ENCODE peak calls at places on chromosomes 4 and X, in eight cellular contexts. W is neural progenitor cell; R is GM12864; O is stimulated activated naive CD4-positive, alpha-beta T cell; L is stimulated activated naive B cell treated with anti-CD40 and anti-IgM and Interleukin-4, amounts not matched to agents 10 μg/mL and 1 μg/mL and 100 μg/mL, for 72 hours; X is aorta; S is foreskin melanocyte; N is NCI-H1092. P is an unnamed sample.

GRCh38 chr4:55032788-55033187 is 92.6 kb downstream of the KDR start:
- DNase-seq in S (no peak), N (no peak), L (no peak), X (no peak), W (peak), O (no peak), R (no peak), P (no peak)

GRCh38 chrX:103550415-103551051 is 31.2 kb upstream of the RAB40A start:
- DNase-seq in W (no peak), R (no peak), N (no peak), O (no peak), L (no peak), S (no peak), X (no peak), P (no peak)

GRCh38 chr4:114304567-114304966 is 294.0 kb upstream of the UGT8 start:
- DNase-seq in L (no peak), X (no peak), R (no peak), S (no peak), W (no peak), N (no peak), O (no peak), P (no peak)

GRCh38 chr4:84497220-84497834 is 1.8 kb downstream of the NKX6-1 start:
- DNase-seq in R (no peak), L (no peak), W (peak), S (no peak), O (no peak), X (peak), N (no peak), P (no peak)

GRCh38 chr4:94577136-94577535 is 125.4 kb downstream of the PDLIM5 start:
- DNase-seq in W (peak), R (no peak), L (no peak), O (no peak), N (peak), X (no peak), S (no peak), P (peak)

GRCh38 chrX:150088766-150089518 is 150.7 kb upstream of the EOLA2 start:
- DNase-seq in X (no peak), O (no peak), W (no peak), S (no peak), L (no peak), R (no peak), N (no peak), P (no peak)

GRCh38 chrX:112087545-112087944 is 5.0 kb upstream of the TRPC5 start:
- DNase-seq in L (no peak), X (no peak), N (no peak), O (no peak), S (no peak), W (no peak), R (no peak), P (no peak)

GRCh38 chr4:102438873-102439614 is 62.1 kb upstream of the NFKB1 start:
- DNase-seq in X (no peak), O (no peak), N (no peak), R (no peak), S (peak), L (no peak), W (no peak), P (no peak)

GRCh38 chr4:47334597-47335185 is 128.8 kb downstream of the COMMD8 start:
- DNase-seq in L (no peak), N (no peak), W (no peak), R (no peak), X (no peak), O (no peak), S (no peak), P (no peak)

GRCh38 chrX:23742174-23742692 is 843 bp downstream of the ACOT9 start:
- DNase-seq in O (no peak), X (no peak), N (no peak), W (peak), S (peak), L (no peak), R (no peak), P (no peak)

GRCh38 chrX:151359341-151359740 is 37.7 kb upstream of the VMA21 start:
- DNase-seq in S (no peak), R (no peak), L (no peak), O (no peak), W (peak), N (no peak), X (no peak), P (no peak)

GRCh38 chrX:110412971-110413726 is 54.5 kb downstream of the RTL9 start:
- DNase-seq in W (peak), S (no peak), O (peak), X (peak), R (no peak), N (peak), L (peak), P (peak)

GRCh38 chr4:176927117-176927516 is 134.4 kb upstream of the VEGFC start:
- DNase-seq in R (no peak), L (no peak), O (no peak), N (no peak), W (no peak), S (no peak), X (no peak), P (no peak)

GRCh38 chrX:79095441-79096338 is 48.8 kb upstream of the GPR174 start:
- DNase-seq in X (no peak), O (no peak), R (no peak), L (no peak), S (no peak), W (no peak), N (no peak), P (no peak)

GRCh38 chrX:42119076-42119475 is 195.7 kb upstream of the CASK start:
- DNase-seq in O (no peak), X (no peak), N (peak), W (no peak), R (no peak), S (peak), L (no peak), P (no peak)

GRCh38 chrX:65671966-65672365 is 4.5 kb downstream of the MSN start:
- DNase-seq in X (no peak), S (no peak), R (no peak), O (no peak), W (no peak), L (no peak), N (no peak), P (no peak)

GRCh38 chr4:57270350-57270749 is 160.2 kb upstream of the IGFBP7 start:
- DNase-seq in W (no peak), N (no peak), R (no peak), S (no peak), X (no peak), L (no peak), O (no peak), P (no peak)

GRCh38 chr4:112284662-112285411 is 867 bp downstream of the TIFA start:
- DNase-seq in O (peak), R (no peak), W (no peak), S (peak), X (no peak), L (no peak), N (no peak), P (no peak)

GRCh38 chrX:55778322-55778721 is 60.8 kb downstream of the RRAGB start:
- DNase-seq in N (no peak), X (no peak), L (no peak), W (no peak), O (no peak), R (no peak), S (peak), P (no peak)

GRCh38 chr4:3342182-3342854 is 49.5 kb downstream of the RGS12 start:
- DNase-seq in W (no peak), O (no peak), X (no peak), L (no peak), S (no peak), N (peak), R (no peak), P (no peak)

GRCh38 chr4:140876597-140877364 is 120.6 kb upstream of the TBC1D9 start:
- DNase-seq in W (no peak), O (no peak), N (no peak), L (no peak), R (no peak), X (no peak), S (no peak), P (no peak)

GRCh38 chr4:109411964-109412363 is 21.7 kb upstream of the SEC24B start:
- DNase-seq in N (no peak), O (no peak), W (no peak), R (no peak), L (no peak), S (no peak), X (no peak), P (peak)

GRCh38 chr4:73430188-73430587 is 5.8 kb upstream of the AFP start:
- DNase-seq in O (no peak), S (no peak), X (no peak), N (no peak), L (no peak), R (no peak), W (no peak), P (no peak)

GRCh38 chrX:63513825-63514574 is 162.9 kb upstream of the SPIN4 start:
- DNase-seq in S (no peak), N (no peak), L (no peak), W (no peak), X (no peak), R (no peak), O (no peak), P (no peak)

GRCh38 chr4:147479817-147480216 is 1.1 kb upstream of the EDNRA start:
- DNase-seq in O (no peak), X (peak), W (no peak), R (no peak), L (no peak), N (no peak), S (no peak), P (no peak)

P was measured in posterior cingulate gyrus.